ENCODE peak calls at places on chromosome 11, in eight cellular contexts. W is nucleus accumbens; T is activated CD4-positive, alpha-beta T cell treated with anti-CD3 and anti-CD28 coated beads, Interleukin-2, amount 50 U/mL, for 48 hours; G is NCI-H1092; U is NCI-H774; N is mesendoderm; H is midbrain; Z is T-cell. E is an unnamed sample.

GRCh38 chr11:113378692-113379091 is 8.9 kb upstream of the ANKK1 start:
- DNase-seq in N (no peak), G (no peak), Z (no peak), H (no peak), W (no peak), U (no peak), T (no peak), E (no peak)

GRCh38 chr11:56271092-56271491 is 2.9 kb upstream of the OR5T1 start:
- DNase-seq in G (no peak), T (no peak), W (no peak), U (no peak), N (no peak), H (no peak), Z (no peak), E (no peak)

GRCh38 chr11:56967726-56968125 is 21.0 kb upstream of the OR5AK2 start:
- DNase-seq in W (no peak), T (no peak), N (no peak), G (no peak), H (no peak), Z (no peak), U (no peak), E (no peak)

GRCh38 chr11:65767406-65767805 is 13.4 kb downstream of the AP5B1 start:
- DNase-seq in T (no peak), G (no peak), U (no peak), Z (no peak), H (no peak), N (no peak), W (no peak), E (no peak)

GRCh38 chr11:64341429-64341828 is 1.4 kb downstream of the CCDC88B start:
- DNase-seq in H (no peak), Z (no peak), G (no peak), W (no peak), N (no peak), T (no peak), U (no peak), E (no peak)

GRCh38 chr11:46352063-46352841 is 5.0 kb downstream of the DGKZ start:
- DNase-seq in T (peak; percentile 78), W (no peak), U (no peak), G (no peak), Z (peak; percentile 63), N (peak; percentile 82), H (peak; percentile 36), E (peak; percentile 79)

GRCh38 chr11:101279728-101280127 is 150.1 kb upstream of the PGR start:
- DNase-seq in Z (no peak), W (no peak), T (no peak), H (no peak), G (no peak), U (no peak), N (no peak), E (no peak)

GRCh38 chr11:75313457-75314272 is 37.8 kb downstream of the ARRB1 start:
- DNase-seq in H (peak; percentile 17), U (no peak), W (no peak), G (no peak), N (peak; percentile 65), Z (no peak), T (no peak), E (no peak)

GRCh38 chr11:66641834-66642233 is 3.3 kb downstream of the RBM4 start:
- DNase-seq in N (no peak), Z (no peak), G (no peak), T (no peak), H (no peak), W (no peak), U (no peak), E (no peak)